ENCODE peak calls at places on chromosomes 12 and 14, in four cellular contexts. T is HepG2, Q is A549, V is K562. H is an unnamed sample.

GRCh38 chr12:121334513-121335343 is 17.5 kb downstream of the ANAPC5 start:
- DNase-seq in T (peak), Q (peak), V (peak), H (peak)

GRCh38 chr12:75116611-75117010 is 93.0 kb downstream of the KCNC2 start:
- DNase-seq in T (no peak), Q (no peak), V (no peak), H (no peak)

GRCh38 chr12:14567311-14568195 is at the start of gene PLBD1:
- DNase-seq in T (no peak), Q (peak), V (peak), H (no peak)

GRCh38 chr14:70816525-70816924 is 7.2 kb upstream of the MAP3K9 start:
- DNase-seq in T (no peak), Q (no peak), V (no peak), H (no peak)

GRCh38 chr14:58809520-58809919 is 171.8 kb downstream of the DACT1 start:
- DNase-seq in T (no peak), Q (no peak), V (no peak), H (no peak)

GRCh38 chr14:100476012-100476822 is 111.0 kb downstream of the BEGAIN start:
- DNase-seq in T (peak), Q (peak), V (peak), H (no peak)

GRCh38 chr12:71475280-71475679 is 35.7 kb downstream of the LGR5 start:
- DNase-seq in T (no peak), Q (no peak), V (no peak), H (no peak)

GRCh38 chr12:111451649-111452129 is 46.0 kb downstream of the SH2B3 start:
- DNase-seq in T (peak), Q (peak), V (peak), H (no peak)

GRCh38 chr12:132490481-132491348 is 764 bp downstream of the FBRSL1 start:
- DNase-seq in T (no peak), Q (no peak), V (peak), H (no peak)

GRCh38 chr14:56795284-56795622 is 15.0 kb downstream of the OTX2 start:
- DNase-seq in T (no peak), Q (no peak), V (no peak), H (no peak)

DNA sequence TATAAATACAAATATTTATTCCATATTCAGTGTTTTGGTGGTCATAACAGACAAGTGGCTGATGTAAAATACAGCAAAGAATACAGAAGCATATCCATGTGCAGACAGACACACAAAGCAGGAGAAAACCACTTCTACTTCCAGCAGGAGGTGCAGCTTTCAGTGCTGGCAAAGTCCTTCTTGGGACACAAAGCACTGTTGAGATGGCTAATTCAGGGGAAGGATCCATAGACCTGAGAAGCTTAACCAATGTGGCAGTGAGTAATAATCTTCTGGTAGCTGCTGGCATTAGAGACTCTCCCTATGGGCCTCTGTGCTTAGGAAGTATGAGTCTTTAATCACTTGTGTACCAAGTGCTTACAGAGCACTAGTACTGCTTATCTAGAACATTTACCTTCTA is 26.8 kb downstream of the AMN1 start:
- DNase-seq in T (no peak), Q (no peak), V (no peak), H (no peak)
- TF ChIP-seq POLR2AphosphoS2 in T (no peak), Q (no peak), V (no peak), H (no peak)

GRCh38 chr12:39795481-39795880 is 175.9 kb upstream of the ABCD2 start:
- DNase-seq in T (no peak), Q (no peak), V (no peak), H (no peak)

GRCh38 chr12:39798429-39798828 is 178.8 kb upstream of the ABCD2 start:
- DNase-seq in T (no peak), Q (no peak), V (no peak), H (no peak)

GRCh38 chr12:39804479-39805241 is 185.1 kb upstream of the ABCD2 start:
- DNase-seq in T (no peak), Q (no peak), V (no peak), H (no peak)

GRCh38 chr12:39803151-39803550 is 183.5 kb upstream of the ABCD2 start:
- DNase-seq in T (no peak), Q (no peak), V (no peak), H (no peak)

GRCh38 chr12:39798977-39799376 is 179.4 kb upstream of the ABCD2 start:
- DNase-seq in T (no peak), Q (no peak), V (no peak), H (no peak)
- TF ChIP-seq POLR2AphosphoS2 in T (no peak), Q (no peak), V (no peak), H (no peak)

DNA sequence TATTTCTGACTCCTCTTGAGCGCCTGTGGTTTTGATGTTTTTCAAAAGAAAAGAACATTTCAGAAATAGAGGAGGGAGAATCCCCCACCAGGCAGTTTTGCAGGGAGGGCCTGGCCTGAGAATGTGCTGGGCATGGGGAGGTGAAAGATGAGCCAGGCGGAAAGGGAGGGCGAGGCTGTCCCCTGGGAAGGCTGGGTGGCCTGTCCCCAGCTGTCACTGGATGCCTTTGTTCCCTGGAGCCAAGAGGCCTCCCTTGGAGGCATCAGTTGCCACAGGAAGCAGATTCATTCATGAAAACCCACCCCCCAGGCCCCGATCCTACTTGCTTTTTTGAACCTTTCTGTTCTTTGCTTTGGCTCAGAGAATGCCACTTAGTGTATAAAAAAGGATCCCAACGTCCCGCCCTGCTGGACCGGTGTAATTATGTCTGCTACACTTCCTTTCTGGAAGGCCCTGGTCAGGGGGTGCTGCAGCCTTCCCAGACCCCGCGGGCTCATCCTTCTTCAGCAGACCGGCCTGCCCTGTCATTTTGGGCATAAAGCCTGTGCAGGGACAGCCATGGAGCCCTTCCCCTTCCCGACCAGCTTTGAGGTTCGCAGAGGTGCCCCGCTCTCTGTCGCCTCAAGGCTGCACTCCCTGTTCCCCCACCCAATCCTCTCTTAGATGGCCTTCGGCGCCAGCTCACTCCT is 220.3 kb downstream of the SLC41A2 start:
- DNase-seq in T (no peak), Q (no peak), V (no peak), H (no peak)
- TF ChIP-seq POLR2AphosphoS2 in T (no peak), Q (no peak), V (no peak), H (no peak)

GRCh38 chr12:58349161-58349560 is 407.8 kb downstream of the ATP23 start:
- DNase-seq in T (no peak), Q (no peak), V (no peak), H (no peak)
- TF ChIP-seq POLR2AphosphoS2 in T (no peak), Q (no peak), V (no peak), H (no peak)

GRCh38 chr14:52129733-52130132 is 60.9 kb upstream of the NID2 start:
- DNase-seq in T (no peak), Q (no peak), V (no peak), H (no peak)
- TF ChIP-seq POLR2AphosphoS2 in T (no peak), Q (no peak), V (no peak), H (no peak)

DNA sequence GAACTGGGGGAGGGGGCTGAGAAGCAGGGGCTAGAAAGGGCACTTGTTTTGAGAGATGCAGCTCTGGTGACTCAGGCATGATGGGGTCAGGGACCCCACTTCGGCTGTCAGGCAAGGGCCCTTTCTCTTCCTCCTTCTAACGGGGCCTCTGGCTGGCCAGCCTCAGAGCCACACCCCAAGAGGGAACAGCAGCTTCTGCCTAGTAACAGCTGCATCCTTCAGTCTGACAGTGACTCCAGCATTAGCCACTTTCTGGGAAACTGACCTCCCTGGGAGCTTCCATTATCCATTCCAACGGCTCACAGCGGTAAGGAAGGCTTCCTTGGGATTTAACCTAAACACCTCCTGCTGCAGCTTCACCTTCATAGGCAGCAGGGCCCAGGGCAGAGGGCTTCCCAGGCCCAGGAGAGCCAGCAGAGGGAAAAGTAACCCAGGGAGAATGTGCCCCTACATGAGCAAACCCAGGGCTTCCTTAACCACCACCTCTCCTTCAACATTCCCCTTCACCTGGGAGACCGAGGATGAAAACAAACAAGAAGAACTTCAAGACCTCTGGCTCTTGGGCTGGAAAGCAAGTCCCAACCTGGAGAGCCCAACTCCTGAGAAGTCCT is 2.7 kb downstream of the NCKAP5L start:
- DNase-seq in T (no peak), Q (no peak), V (no peak), H (no peak)
- TF ChIP-seq POLR2AphosphoS2 in T (no peak), Q (no peak), V (no peak), H (no peak)

GRCh38 chr14:103514596-103515421 is 7.8 kb downstream of the CKB start:
- DNase-seq in T (no peak), Q (no peak), V (no peak), H (no peak)
- TF ChIP-seq POLR2AphosphoS2 in T (no peak), Q (no peak), V (no peak), H (no peak)

GRCh38 chr12:47340391-47341015 is 260.7 kb upstream of the AMIGO2 start:
- DNase-seq in T (no peak), Q (no peak), V (no peak), H (no peak)
- TF ChIP-seq POLR2AphosphoS2 in T (no peak), Q (no peak), V (no peak), H (no peak)